ENCODE peak calls at places on chromosomes 7 and 10, in five cellular contexts. X is mesendoderm, F is neuronal stem cell, P is IMR-90, S is mesenchymal stem cell. Z is an unnamed sample.

GRCh38 chr7:33108591-33108930 is 643 bp downstream of the RP9 start:
- DNase-seq in S (no peak), X (no peak), P (no peak), F (no peak), Z (no peak)

GRCh38 chr10:100683545-100684127 is 61.7 kb upstream of the PAX2 start:
- DNase-seq in X (no peak), S (no peak), P (no peak), F (no peak), Z (no peak)

GRCh38 chr7:42770106-42770505 is 141.8 kb downstream of the C7orf25 start:
- DNase-seq in F (no peak), P (no peak), X (no peak), S (no peak), Z (no peak)

GRCh38 chr10:31751401-31752080 is 177.1 kb downstream of the ARHGAP12 start:
- DNase-seq in S (no peak), X (no peak), P (no peak), F (no peak), Z (peak)

GRCh38 chr7:6430271-6430940 is 17.3 kb downstream of the DAGLB start:
- DNase-seq in X (peak), P (peak), F (no peak), S (peak), Z (peak)

GRCh38 chr10:308572-309085 is 173.4 kb downstream of the ZMYND11 start:
- DNase-seq in F (no peak), S (no peak), P (no peak), X (no peak), Z (peak)

GRCh38 chr10:33114451-33114944 is 156.5 kb upstream of the ITGB1 start:
- DNase-seq in P (peak), F (no peak), S (no peak), X (no peak), Z (peak)

GRCh38 chr10:76357726-76358125 is 926.3 kb downstream of the LRMDA start:
- DNase-seq in F (no peak), X (no peak), S (no peak), P (no peak), Z (no peak)

GRCh38 chr10:84863675-84864074 is 535.3 kb downstream of the CCSER2 start:
- DNase-seq in P (no peak), F (no peak), X (peak), S (no peak), Z (no peak)

GRCh38 chr10:122033224-122033926 is 44.4 kb downstream of the TACC2 start:
- DNase-seq in P (no peak), X (no peak), F (no peak), S (no peak), Z (no peak)

GRCh38 chr7:99102809-99103690 is 40.9 kb downstream of the SMURF1 start:
- DNase-seq in X (no peak), P (peak), S (peak), F (no peak), Z (peak)

GRCh38 chr7:120985839-120986238 is 2.7 kb upstream of the CPED1 start:
- DNase-seq in S (no peak), P (no peak), X (no peak), F (no peak), Z (no peak)

GRCh38 chr7:24786941-24787340 is 29.7 kb upstream of the GSDME start:
- DNase-seq in P (peak), X (peak), S (peak), F (no peak), Z (peak)

GRCh38 chr10:32054087-32054486 is 2.1 kb downstream of the KIF5B start:
- DNase-seq in X (peak), S (peak), P (peak), F (peak), Z (peak)

GRCh38 chr7:107715531-107715930 is 28.4 kb upstream of the CBLL1 start:
- DNase-seq in X (no peak), P (peak), F (no peak), S (no peak), Z (no peak)

GRCh38 chr7:128924706-128925588 is 12.8 kb upstream of the IRF5 start:
- DNase-seq in X (no peak), F (no peak), S (no peak), P (no peak), Z (no peak)

GRCh38 chr7:102432476-102433318 is 678 bp upstream of the ORAI2 start:
- DNase-seq in P (no peak), F (peak), X (no peak), S (no peak), Z (no peak)

GRCh38 chr7:27247000-27247399 is 4.4 kb downstream of the EVX1 start:
- DNase-seq in X (peak), F (no peak), S (no peak), P (no peak), Z (no peak)

GRCh38 chr10:127813290-127813689 is 76.3 kb downstream of the FOXI2 start:
- DNase-seq in P (no peak), S (no peak), X (peak), F (no peak), Z (peak)

GRCh38 chr10:123808873-123809272 is 82.7 kb downstream of the CPXM2 start:
- DNase-seq in S (peak), X (peak), P (no peak), F (no peak), Z (peak)

GRCh38 chr10:102918817-102919236 is 733 bp downstream of the CNNM2 start:
- DNase-seq in X (peak), S (no peak), F (no peak), P (no peak), Z (no peak)

GRCh38 chr7:88224596-88225275 is 4.9 kb upstream of the SRI start:
- DNase-seq in P (peak), X (no peak), S (no peak), F (no peak), Z (no peak)

GRCh38 chr10:788796-789748 is 99.6 kb upstream of the DIP2C start:
- DNase-seq in P (peak), S (peak), F (peak), X (peak), Z (peak)

GRCh38 chr10:23157691-23158369 is 34.3 kb upstream of the PTF1A start:
- DNase-seq in F (no peak), P (peak), S (peak), X (peak), Z (peak)

GRCh38 chr10:15200626-15201025 is 32.1 kb upstream of the NMT2 start:
- DNase-seq in P (peak), X (peak), F (no peak), S (peak), Z (peak)

GRCh38 chr10:88138319-88138848 is 275.0 kb downstream of the PTEN start:
- DNase-seq in F (no peak), S (no peak), P (no peak), X (no peak), Z (no peak)

GRCh38 chr7:44194069-44194468 is 4.8 kb upstream of the GCK start:
- DNase-seq in X (peak), F (no peak), S (peak), P (peak), Z (no peak)

GRCh38 chr10:29157321-29157720 is 131.5 kb upstream of the LYZL1 start:
- DNase-seq in P (no peak), X (no peak), F (no peak), S (no peak), Z (no peak)

GRCh38 chr10:78515037-78515872 is 481.6 kb downstream of the RPS24 start:
- DNase-seq in P (no peak), F (no peak), X (no peak), S (no peak), Z (peak)
- H3K4ac ChIP-seq in P (no peak), F (no peak), X (no peak), S (no peak), Z (no peak)

GRCh38 chr10:3248526-3249255 is 76.1 kb upstream of the PITRM1 start:
- DNase-seq in X (peak), S (peak), F (no peak), P (peak), Z (peak)
- H3K4me3 ChIP-seq in X (no peak), S (peak), F (no peak), P (peak), Z (no peak)

GRCh38 chr10:98337484-98337883 is 69.5 kb upstream of the LOXL4 start:
- DNase-seq in S (no peak), X (no peak), F (no peak), P (no peak), Z (no peak)

GRCh38 chr10:98339790-98340189 is 71.8 kb upstream of the LOXL4 start:
- DNase-seq in X (no peak), F (no peak), P (no peak), S (no peak), Z (no peak)

GRCh38 chr10:98338896-98339295 is 70.9 kb upstream of the LOXL4 start:
- DNase-seq in X (no peak), F (no peak), P (peak), S (no peak), Z (no peak)

GRCh38 chr10:98340261-98340675 is 72.3 kb upstream of the LOXL4 start:
- DNase-seq in P (peak), X (no peak), F (no peak), S (no peak), Z (no peak)

DNA sequence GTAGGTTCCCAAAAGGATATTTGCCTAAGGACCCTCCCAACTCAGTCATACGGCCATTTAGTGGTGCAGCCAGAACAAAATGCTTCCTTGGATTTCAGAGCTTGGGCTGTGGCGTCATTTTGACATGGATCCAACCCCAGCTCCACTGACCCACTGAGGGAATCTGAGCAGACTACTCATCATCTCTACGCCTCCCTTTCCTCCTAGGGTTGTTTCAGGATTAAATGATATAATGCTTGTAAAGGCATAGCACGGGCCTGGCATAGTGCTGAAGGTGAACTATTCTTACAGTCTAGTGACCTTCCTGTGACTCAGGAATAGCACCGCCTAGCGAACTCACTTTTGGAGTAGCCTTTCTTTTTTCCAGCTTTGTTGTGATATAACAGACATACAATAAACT is 70.3 kb upstream of the LOXL4 start:
- DNase-seq in S (no peak), P (peak), F (no peak), X (no peak), Z (no peak)
- H3K9ac ChIP-seq in S (peak), P (no peak), F (no peak), X (no peak), Z (no peak)

GRCh38 chr7:946256-946996 is 8.1 kb downstream of the ADAP1 start:
- DNase-seq in F (no peak), X (no peak), S (no peak), P (no peak), Z (no peak)
- H3K4ac ChIP-seq in F (no peak), X (no peak), S (no peak), P (no peak), Z (no peak)

DNA sequence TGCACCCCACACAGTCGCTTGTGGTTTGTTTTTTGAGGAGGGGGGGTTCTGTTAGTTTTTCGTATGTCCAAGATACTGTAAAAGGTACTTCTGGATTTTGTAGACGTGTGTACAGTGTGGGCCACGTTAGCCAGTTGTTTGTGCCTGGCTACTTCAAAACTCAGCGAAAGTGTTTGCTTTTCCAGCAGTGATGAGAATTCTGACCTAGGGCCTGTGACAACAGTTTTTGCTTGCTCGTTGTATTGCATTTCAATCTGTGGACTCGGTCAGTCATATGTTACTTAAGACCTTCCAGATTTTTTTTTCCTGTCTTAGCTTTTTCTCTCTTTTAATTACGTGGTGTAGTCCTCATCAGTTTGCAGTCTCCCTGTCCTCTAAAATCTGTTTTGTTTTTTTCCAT is 338.9 kb upstream of the GALNT17 start:
- DNase-seq in X (no peak), P (no peak), F (no peak), S (no peak), Z (no peak)
- H3K4me3 ChIP-seq in X (no peak), P (no peak), F (no peak), S (no peak), Z (no peak)

GRCh38 chr7:16814987-16815386 is 10.2 kb upstream of the AGR2 start:
- DNase-seq in X (no peak), S (no peak), P (no peak), F (no peak), Z (no peak)

GRCh38 chr7:16813232-16813616 is 8.4 kb upstream of the AGR2 start:
- DNase-seq in F (no peak), S (no peak), X (no peak), P (no peak), Z (no peak)

GRCh38 chr7:16810573-16810972 is 5.8 kb upstream of the AGR2 start:
- DNase-seq in S (no peak), F (no peak), X (no peak), P (no peak), Z (no peak)

GRCh38 chr7:16811555-16811954 is 6.8 kb upstream of the AGR2 start:
- DNase-seq in P (peak), S (peak), F (no peak), X (no peak), Z (peak)

DNA sequence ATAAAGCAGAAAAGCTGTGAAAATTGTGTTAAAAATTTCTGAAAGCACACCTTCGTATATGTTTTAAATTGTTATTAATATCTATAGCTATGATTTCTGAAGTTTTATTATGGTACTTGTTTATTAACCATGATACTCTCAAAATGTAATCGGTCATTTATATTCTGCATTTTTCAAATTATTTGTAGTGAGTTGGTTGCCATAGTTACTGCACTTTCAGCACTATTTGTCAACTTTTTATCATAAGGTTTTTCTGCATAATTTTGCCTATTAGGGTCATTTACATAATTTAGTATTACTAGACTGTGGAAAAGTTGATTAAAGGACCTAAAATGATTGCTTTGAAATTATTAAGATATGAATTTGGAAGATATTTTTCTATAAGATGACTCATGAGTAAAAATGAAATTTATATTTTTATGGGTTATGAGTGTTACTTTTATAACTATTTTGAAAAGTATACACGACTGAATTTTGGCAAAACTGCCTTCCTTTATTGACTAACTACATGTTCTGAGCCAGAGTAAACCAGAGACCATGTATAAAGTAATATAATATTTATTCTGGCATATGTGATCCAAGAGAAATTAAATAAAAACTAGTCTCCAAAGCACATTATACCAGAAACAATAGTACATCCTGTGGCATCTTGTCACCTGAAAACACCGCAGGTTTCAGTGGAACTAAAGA is 7.9 kb upstream of the AGR2 start:
- DNase-seq in P (no peak), F (no peak), X (no peak), S (no peak), Z (no peak)
- H3K9ac ChIP-seq in P (no peak), F (no peak), X (no peak), S (no peak), Z (no peak)

DNA sequence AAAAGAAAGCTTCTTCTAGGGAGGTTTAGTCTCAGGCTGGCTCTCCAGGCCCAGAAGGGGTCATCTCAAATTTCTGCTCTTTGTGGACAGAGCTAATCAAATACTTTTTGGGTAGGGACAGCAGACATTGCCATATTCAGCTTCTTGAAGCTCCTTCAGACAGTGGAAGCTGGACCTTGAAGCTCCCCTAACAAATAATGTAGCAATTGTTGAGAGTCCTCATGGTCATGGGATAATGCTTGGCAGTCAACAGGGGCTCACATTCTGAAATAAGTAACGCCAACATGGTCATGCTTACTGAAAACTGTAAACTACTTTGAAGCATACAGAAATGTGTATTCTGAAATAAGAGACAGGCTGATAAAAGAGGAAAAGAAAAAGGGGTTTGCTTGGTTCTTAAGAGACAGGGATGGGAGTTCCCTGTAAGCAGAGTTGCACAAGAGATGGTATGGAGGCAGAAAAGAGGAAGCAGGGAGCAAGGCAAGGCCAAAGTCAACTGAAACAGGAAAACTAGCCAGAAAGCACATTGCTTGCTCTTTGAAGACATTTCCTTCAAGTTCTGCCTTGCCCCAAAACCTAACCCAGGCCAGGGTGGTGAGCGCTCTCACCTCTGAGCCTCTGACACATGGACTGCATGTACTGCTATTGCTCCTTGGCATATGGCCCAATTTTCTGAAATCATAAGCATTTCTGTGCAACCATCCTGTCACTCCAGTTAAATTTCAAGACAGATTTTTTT is 53.1 kb upstream of the KMT2E start:
- DNase-seq in S (no peak), X (no peak), P (no peak), F (no peak), Z (peak)
- H3K4ac ChIP-seq in S (no peak), X (no peak), P (peak), F (no peak), Z (no peak)

DNA sequence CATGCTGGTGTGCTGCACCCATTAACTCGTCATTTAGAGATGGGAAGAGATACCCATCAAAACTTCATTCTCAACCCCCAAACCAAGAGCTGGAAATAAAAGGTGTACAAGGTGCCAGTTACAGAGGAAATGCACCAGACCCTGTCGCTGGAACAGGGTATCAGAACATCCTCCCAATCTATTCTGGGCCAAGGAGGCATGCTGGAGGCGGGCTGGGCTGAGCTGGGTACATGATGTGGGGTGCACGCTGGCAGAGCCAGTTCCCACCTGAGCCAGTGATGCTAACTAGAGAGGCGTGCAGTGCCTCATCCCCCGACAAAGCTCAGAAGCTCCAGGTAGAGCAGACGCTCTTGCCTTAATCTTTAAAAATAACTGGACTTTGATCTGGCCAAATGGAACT is 70.1 kb downstream of the NPSR1 start:
- DNase-seq in F (no peak), P (no peak), S (no peak), X (no peak), Z (no peak)
- H3K4me3 ChIP-seq in F (no peak), P (no peak), S (no peak), X (no peak), Z (no peak)

GRCh38 chr7:140078392-140078791 is 15.6 kb upstream of the PARP12 start:
- DNase-seq in P (no peak), S (no peak), F (no peak), X (no peak), Z (no peak)
- H3K9ac ChIP-seq in P (no peak), S (no peak), F (no peak), X (no peak), Z (no peak)

GRCh38 chr7:76233538-76234281 is 32.0 kb downstream of the SRRM3 start:
- DNase-seq in F (no peak), S (peak), P (no peak), X (peak), Z (no peak)
- H3K4ac ChIP-seq in F (no peak), S (no peak), P (no peak), X (no peak), Z (no peak)

Z was measured in trophoblast cell.